ENCODE peak calls at places on chromosomes 13 and 19, in seven cellular contexts. T, Z, M, C, F, X and Q are unnamed samples. For H3K36me3, the result is how much of the 10 kb centered on the place peaks cover.

GRCh38 chr13:48804836-48805601 is 151.3 kb downstream of the CYSLTR2 start:
- DNase-seq in M (no peak), T (no peak), C (no peak), Z (no peak), F (no peak), X (no peak), Q (no peak)

GRCh38 chr19:54343868-54344267 is 4.9 kb upstream of the LILRA4 start:
- DNase-seq in F (no peak), Z (no peak), X (no peak), T (no peak), M (no peak), C (no peak), Q (no peak)

GRCh38 chr19:48341515-48342413 is 16.4 kb downstream of the EMP3 start:
- DNase-seq in T (no peak), Z (no peak), M (no peak), X (no peak), F (no peak), C (no peak), Q (no peak)

GRCh38 chr13:98632971-98633370 is 56.1 kb upstream of the STK24 start:
- DNase-seq in X (no peak), Z (no peak), F (no peak), M (no peak), C (no peak), T (no peak), Q (no peak)

GRCh38 chr13:109700176-109700575 is 86.2 kb downstream of the IRS2 start:
- DNase-seq in F (peak), M (peak), X (peak), C (peak), T (peak), Z (peak), Q (peak)

GRCh38 chr13:113629814-113630213 is 28.2 kb downstream of the ATP4B start:
- DNase-seq in C (no peak), X (no peak), F (no peak), Z (no peak), T (no peak), M (no peak), Q (peak)

GRCh38 chr13:99757756-99758464 is 213.7 kb downstream of the ZIC5 start:
- DNase-seq in C (no peak), F (no peak), Z (no peak), M (no peak), T (no peak), X (no peak), Q (no peak)

GRCh38 chr19:39996811-39997594 is at the start of gene ZNF546:
- DNase-seq in F (peak), T (peak), Z (peak), M (peak), X (peak), C (peak), Q (peak)

GRCh38 chr19:16737909-16738308 is 18.3 kb downstream of the NWD1 start:
- DNase-seq in F (no peak), X (no peak), M (no peak), T (no peak), Z (no peak), C (no peak), Q (no peak)

GRCh38 chr13:29746167-29746677 is 104.2 kb downstream of the UBL3 start:
- DNase-seq in Z (no peak), T (no peak), X (no peak), M (no peak), C (no peak), F (no peak), Q (no peak)

GRCh38 chr19:49746206-49746958 is 16.7 kb downstream of the TSKS start:
- DNase-seq in F (peak), C (peak), M (no peak), X (peak), Z (peak), T (peak), Q (peak)

GRCh38 chr19:41323023-41323422 is 13.1 kb downstream of the CCDC97 start:
- DNase-seq in X (no peak), M (no peak), T (peak), C (peak), Z (no peak), F (peak), Q (no peak)
- H3K27ac ChIP-seq in X (peak), M (peak), T (peak), C (peak), Z (peak), F (peak), Q (peak)

GRCh38 chr13:23715092-23715761 is 145.0 kb downstream of the TNFRSF19 start:
- DNase-seq in F (no peak), C (no peak), Z (no peak), M (no peak), X (no peak), T (no peak), Q (no peak)

GRCh38 chr13:23718916-23719470 is 148.8 kb downstream of the TNFRSF19 start:
- DNase-seq in F (no peak), X (no peak), C (no peak), T (no peak), Z (no peak), M (no peak), Q (no peak)

GRCh38 chr13:23711355-23711754 is 141.1 kb downstream of the TNFRSF19 start:
- DNase-seq in T (no peak), F (no peak), C (no peak), Z (no peak), M (no peak), X (no peak), Q (no peak)

GRCh38 chr13:23714672-23715071 is 144.5 kb downstream of the TNFRSF19 start:
- DNase-seq in T (no peak), M (no peak), Z (no peak), C (no peak), X (no peak), F (no peak), Q (no peak)

GRCh38 chr13:23715762-23716235 is 145.6 kb downstream of the TNFRSF19 start:
- DNase-seq in C (no peak), X (peak), F (no peak), T (no peak), Z (no peak), M (no peak), Q (no peak)
- TF ChIP-seq CTCF in C (no peak), X (no peak), F (peak), T (no peak), Z (no peak), M (peak), Q (peak)

GRCh38 chr19:2852598-2852997 is 11.3 kb downstream of the ZNF555 start:
- DNase-seq in X (no peak), M (no peak), T (no peak), F (no peak), C (no peak), Z (no peak), Q (no peak)
- H3K36me3 ChIP-seq in X (half or more), M (under half), T (under half), F (under half), C (under half), Z (half or more), Q (under half)

GRCh38 chr13:35782793-35783192 is 306.3 kb upstream of the MAB21L1 start:
- DNase-seq in M (no peak), F (no peak), C (no peak), X (no peak), Z (no peak), T (no peak), Q (no peak)

GRCh38 chr13:35781044-35781443 is 304.6 kb upstream of the MAB21L1 start:
- DNase-seq in Z (no peak), C (no peak), F (no peak), X (no peak), M (no peak), T (no peak), Q (no peak)

GRCh38 chr13:35781661-35782060 is 305.2 kb upstream of the MAB21L1 start:
- DNase-seq in T (no peak), Z (no peak), X (no peak), C (no peak), F (no peak), M (no peak), Q (no peak)

GRCh38 chr13:35785563-35786327 is 309.3 kb upstream of the MAB21L1 start:
- DNase-seq in X (no peak), T (no peak), C (no peak), Z (no peak), F (no peak), M (no peak), Q (no peak)

GRCh38 chr13:35784286-35784951 is 307.9 kb upstream of the MAB21L1 start:
- DNase-seq in F (no peak), M (no peak), T (no peak), X (no peak), C (no peak), Z (no peak), Q (no peak)
- H3K27ac ChIP-seq in F (no peak), M (no peak), T (no peak), X (no peak), C (no peak), Z (no peak), Q (no peak)